ENCODE peak calls at places on chromosomes 2 and 18, in eight cellular contexts. X, Y, C, G, W, R, I and B are unnamed samples.

GRCh38 chr2:84796798-84797197 is 84.1 kb downstream of the TRABD2A start:
- DNase-seq in Y (no peak), C (no peak), I (no peak), W (no peak), R (no peak), X (no peak), G (no peak), B (no peak)

GRCh38 chr2:156845806-156846558 is 409.8 kb downstream of the GPD2 start:
- DNase-seq in Y (no peak), R (no peak), I (no peak), C (peak; percentile 77), X (peak; percentile 28), G (no peak), W (no peak), B (no peak)

GRCh38 chr18:12373032-12373770 is 3.8 kb downstream of the AFG3L2 start:
- DNase-seq in W (no peak), Y (no peak), I (no peak), R (no peak), X (no peak), C (peak; percentile 75), G (no peak), B (no peak)

GRCh38 chr18:41992698-41993097 is 37.7 kb downstream of the PIK3C3 start:
- DNase-seq in W (no peak), Y (no peak), G (no peak), I (no peak), R (no peak), C (no peak), X (no peak), B (no peak)

GRCh38 chr2:144643537-144644336 is 123.8 kb upstream of the ZEB2 start:
- DNase-seq in W (no peak), X (no peak), I (no peak), R (no peak), Y (no peak), G (peak; percentile 76), C (peak; percentile 80), B (no peak)

GRCh38 chr2:134333646-134334189 is 79.8 kb downstream of the MGAT5 start:
- DNase-seq in W (no peak), G (no peak), I (peak; percentile 26), R (peak; percentile 58), X (peak; percentile 33), Y (peak; percentile 33), C (no peak), B (peak; percentile 47)

GRCh38 chr2:218216336-218216673 is 684 bp upstream of the ARPC2 start:
- DNase-seq in W (no peak), Y (no peak), X (peak; percentile 30), C (no peak), I (no peak), G (no peak), R (no peak), B (no peak)

GRCh38 chr2:88190808-88191721 is 20.9 kb downstream of the THNSL2 start:
- DNase-seq in G (no peak), R (no peak), X (peak; percentile 16), Y (peak; percentile 30), C (no peak), I (no peak), W (peak; percentile 30), B (peak; percentile 18)

GRCh38 chr18:8705941-8706544 is 687 bp downstream of the MTCL1 start:
- DNase-seq in G (no peak), Y (no peak), X (peak; percentile 15), W (peak; percentile 39), R (no peak), C (no peak), I (no peak), B (no peak)

GRCh38 chr2:221001377-221001776 is 570.7 kb downstream of the EPHA4 start:
- DNase-seq in G (no peak), Y (no peak), X (no peak), I (no peak), C (no peak), R (no peak), W (no peak), B (no peak)

GRCh38 chr2:64295326-64296149 is 151.3 kb upstream of the PELI1 start:
- DNase-seq in G (no peak), I (no peak), C (no peak), X (no peak), W (no peak), Y (no peak), R (no peak), B (no peak)

GRCh38 chr18:3350566-3351527 is 88.9 kb downstream of the MYL12B start:
- DNase-seq in I (no peak), R (no peak), X (peak; percentile 38), W (no peak), G (no peak), C (peak; percentile 55), Y (no peak), B (no peak)

GRCh38 chr2:8402222-8402621 is 279.6 kb upstream of the ID2 start:
- DNase-seq in G (no peak), W (no peak), Y (no peak), X (no peak), I (no peak), C (no peak), R (no peak), B (no peak)